ENCODE peak calls at places on chromosomes 5 and 9, in ten cellular contexts. One of them, this sample, is unnamed.
A peak's percentile ranks its signal among the peaks of the same experiment; 100 is the strongest.

GRCh38 chr5:160310140-160310909 is 2.0 kb downstream of the CCNJL start:
- DNase-seq in non-pigmented ciliary epithelial cell: no peak
- DNase-seq in WTC11: no peak
- DNase-seq in NCI-H2029 treated with DMSO at 0.1 percent for 48 hours: no peak
- DNase-seq in activated CD4-positive, alpha-beta memory T cell treated with anti-CD3 and anti-CD28 coated beads for 36 hours: no peak
- DNase-seq in nucleus accumbens: no peak
- DNase-seq in kidney epithelial cell: no peak
- DNase-seq in SK-N-SH: no peak
- DNase-seq in NCI-H1436: no peak
- DNase-seq in GM19239: no peak
- DNase-seq in this sample: no peak

GRCh38 chr5:135535820-135536801 is at the start of gene NEUROG1:
- DNase-seq in SK-N-SH: peak; percentile 61
- DNase-seq in GM19239: no peak
- DNase-seq in nucleus accumbens: no peak
- DNase-seq in NCI-H1436: peak; percentile 65
- DNase-seq in NCI-H2029 treated with DMSO at 0.1 percent for 48 hours: no peak
- DNase-seq in kidney epithelial cell: no peak
- DNase-seq in activated CD4-positive, alpha-beta memory T cell treated with anti-CD3 and anti-CD28 coated beads for 36 hours: no peak
- DNase-seq in WTC11: peak; percentile 92
- DNase-seq in non-pigmented ciliary epithelial cell: no peak
- DNase-seq in this sample: peak; percentile 74

GRCh38 chr5:51860532-51861018 is 477.3 kb downstream of the ISL1 start:
- DNase-seq in NCI-H1436: no peak
- DNase-seq in NCI-H2029 treated with DMSO at 0.1 percent for 48 hours: no peak
- DNase-seq in activated CD4-positive, alpha-beta memory T cell treated with anti-CD3 and anti-CD28 coated beads for 36 hours: no peak
- DNase-seq in kidney epithelial cell: no peak
- DNase-seq in SK-N-SH: no peak
- DNase-seq in non-pigmented ciliary epithelial cell: no peak
- DNase-seq in WTC11: no peak
- DNase-seq in GM19239: no peak
- DNase-seq in nucleus accumbens: no peak
- DNase-seq in this sample: no peak

GRCh38 chr9:69785757-69786156 is 25.9 kb upstream of the PTAR1 start:
- DNase-seq in SK-N-SH: no peak
- DNase-seq in WTC11: no peak
- DNase-seq in NCI-H2029 treated with DMSO at 0.1 percent for 48 hours: no peak
- DNase-seq in NCI-H1436: no peak
- DNase-seq in non-pigmented ciliary epithelial cell: no peak
- DNase-seq in nucleus accumbens: no peak
- DNase-seq in GM19239: no peak
- DNase-seq in activated CD4-positive, alpha-beta memory T cell treated with anti-CD3 and anti-CD28 coated beads for 36 hours: no peak
- DNase-seq in kidney epithelial cell: no peak
- DNase-seq in this sample: no peak

GRCh38 chr5:81779125-81779934 is 28.4 kb upstream of the SSBP2 start:
- DNase-seq in non-pigmented ciliary epithelial cell: no peak
- DNase-seq in kidney epithelial cell: no peak
- DNase-seq in WTC11: no peak
- DNase-seq in SK-N-SH: peak; percentile 27
- DNase-seq in activated CD4-positive, alpha-beta memory T cell treated with anti-CD3 and anti-CD28 coated beads for 36 hours: peak; percentile 50
- DNase-seq in NCI-H2029 treated with DMSO at 0.1 percent for 48 hours: peak; percentile 59
- DNase-seq in NCI-H1436: no peak
- DNase-seq in nucleus accumbens: peak; percentile 9
- DNase-seq in GM19239: peak; percentile 12
- DNase-seq in this sample: peak; percentile 48

GRCh38 chr5:78809444-78809843 is 160.9 kb upstream of the LHFPL2 start:
- DNase-seq in GM19239: no peak
- DNase-seq in NCI-H1436: no peak
- DNase-seq in WTC11: no peak
- DNase-seq in SK-N-SH: peak; percentile 70
- DNase-seq in nucleus accumbens: no peak
- DNase-seq in non-pigmented ciliary epithelial cell: no peak
- DNase-seq in activated CD4-positive, alpha-beta memory T cell treated with anti-CD3 and anti-CD28 coated beads for 36 hours: no peak
- DNase-seq in kidney epithelial cell: peak; percentile 18
- DNase-seq in NCI-H2029 treated with DMSO at 0.1 percent for 48 hours: peak; percentile 43
- DNase-seq in this sample: no peak

GRCh38 chr5:128782446-128782845 is 182.8 kb upstream of the SLC27A6 start:
- DNase-seq in kidney epithelial cell: peak; percentile 32
- DNase-seq in non-pigmented ciliary epithelial cell: peak; percentile 76
- DNase-seq in GM19239: no peak
- DNase-seq in nucleus accumbens: peak; percentile 61
- DNase-seq in NCI-H1436: no peak
- DNase-seq in activated CD4-positive, alpha-beta memory T cell treated with anti-CD3 and anti-CD28 coated beads for 36 hours: no peak
- DNase-seq in SK-N-SH: no peak
- DNase-seq in NCI-H2029 treated with DMSO at 0.1 percent for 48 hours: no peak
- DNase-seq in WTC11: no peak
- DNase-seq in this sample: peak; percentile 68

GRCh38 chr9:130225586-130225985 is 40.0 kb upstream of the HMCN2 start:
- DNase-seq in WTC11: no peak
- DNase-seq in nucleus accumbens: no peak
- DNase-seq in activated CD4-positive, alpha-beta memory T cell treated with anti-CD3 and anti-CD28 coated beads for 36 hours: no peak
- DNase-seq in NCI-H1436: no peak
- DNase-seq in GM19239: no peak
- DNase-seq in SK-N-SH: no peak
- DNase-seq in non-pigmented ciliary epithelial cell: no peak
- DNase-seq in NCI-H2029 treated with DMSO at 0.1 percent for 48 hours: no peak
- DNase-seq in kidney epithelial cell: no peak
- DNase-seq in this sample: no peak

GRCh38 chr9:120904061-120904998 is 22.3 kb downstream of the TRAF1 start:
- DNase-seq in NCI-H2029 treated with DMSO at 0.1 percent for 48 hours: no peak
- DNase-seq in activated CD4-positive, alpha-beta memory T cell treated with anti-CD3 and anti-CD28 coated beads for 36 hours: peak; percentile 68
- DNase-seq in kidney epithelial cell: no peak
- DNase-seq in GM19239: no peak
- DNase-seq in SK-N-SH: no peak
- DNase-seq in NCI-H1436: no peak
- DNase-seq in nucleus accumbens: no peak
- DNase-seq in non-pigmented ciliary epithelial cell: no peak
- DNase-seq in WTC11: no peak
- DNase-seq in this sample: no peak

GRCh38 chr5:149529463-149529862 is 21.8 kb downstream of the CSNK1A1 start:
- DNase-seq in non-pigmented ciliary epithelial cell: no peak
- DNase-seq in nucleus accumbens: no peak
- DNase-seq in NCI-H1436: no peak
- DNase-seq in WTC11: no peak
- DNase-seq in GM19239: no peak
- DNase-seq in SK-N-SH: no peak
- DNase-seq in activated CD4-positive, alpha-beta memory T cell treated with anti-CD3 and anti-CD28 coated beads for 36 hours: no peak
- DNase-seq in kidney epithelial cell: no peak
- DNase-seq in NCI-H2029 treated with DMSO at 0.1 percent for 48 hours: no peak
- DNase-seq in this sample: no peak

GRCh38 chr5:105745111-105745510 is 1925.6 kb downstream of the EFNA5 start:
- DNase-seq in SK-N-SH: no peak
- DNase-seq in kidney epithelial cell: no peak
- DNase-seq in non-pigmented ciliary epithelial cell: no peak
- DNase-seq in WTC11: no peak
- DNase-seq in NCI-H1436: no peak
- DNase-seq in NCI-H2029 treated with DMSO at 0.1 percent for 48 hours: no peak
- DNase-seq in nucleus accumbens: no peak
- DNase-seq in GM19239: no peak
- DNase-seq in activated CD4-positive, alpha-beta memory T cell treated with anti-CD3 and anti-CD28 coated beads for 36 hours: no peak
- DNase-seq in this sample: no peak

GRCh38 chr5:72991394-72991793 is 35.6 kb downstream of the FCHO2 start:
- DNase-seq in nucleus accumbens: no peak
- DNase-seq in kidney epithelial cell: no peak
- DNase-seq in activated CD4-positive, alpha-beta memory T cell treated with anti-CD3 and anti-CD28 coated beads for 36 hours: no peak
- DNase-seq in GM19239: no peak
- DNase-seq in NCI-H1436: no peak
- DNase-seq in WTC11: no peak
- DNase-seq in NCI-H2029 treated with DMSO at 0.1 percent for 48 hours: no peak
- DNase-seq in SK-N-SH: no peak
- DNase-seq in non-pigmented ciliary epithelial cell: no peak
- DNase-seq in this sample: no peak

GRCh38 chr5:95284512-95285405 is at the start of gene MCTP1:
- DNase-seq in activated CD4-positive, alpha-beta memory T cell treated with anti-CD3 and anti-CD28 coated beads for 36 hours: peak; percentile 17
- DNase-seq in NCI-H2029 treated with DMSO at 0.1 percent for 48 hours: peak; percentile 14
- DNase-seq in kidney epithelial cell: no peak
- DNase-seq in non-pigmented ciliary epithelial cell: no peak
- DNase-seq in SK-N-SH: peak; percentile 60
- DNase-seq in NCI-H1436: peak; percentile 15
- DNase-seq in nucleus accumbens: no peak
- DNase-seq in WTC11: peak; percentile 59
- DNase-seq in GM19239: no peak
- DNase-seq in this sample: no peak

GRCh38 chr5:140372971-140373487 is 13.0 kb downstream of the SLC4A9 start:
- DNase-seq in NCI-H1436: peak; percentile 45
- DNase-seq in GM19239: no peak
- DNase-seq in nucleus accumbens: peak; percentile 74
- DNase-seq in activated CD4-positive, alpha-beta memory T cell treated with anti-CD3 and anti-CD28 coated beads for 36 hours: peak; percentile 48
- DNase-seq in NCI-H2029 treated with DMSO at 0.1 percent for 48 hours: peak; percentile 31
- DNase-seq in kidney epithelial cell: peak; percentile 18
- DNase-seq in SK-N-SH: peak; percentile 79
- DNase-seq in non-pigmented ciliary epithelial cell: no peak
- DNase-seq in WTC11: peak; percentile 88
- DNase-seq in this sample: peak; percentile 64

GRCh38 chr9:12625844-12626243 is 67.3 kb upstream of the TYRP1 start:
- DNase-seq in NCI-H1436: no peak
- DNase-seq in WTC11: no peak
- DNase-seq in NCI-H2029 treated with DMSO at 0.1 percent for 48 hours: no peak
- DNase-seq in kidney epithelial cell: no peak
- DNase-seq in activated CD4-positive, alpha-beta memory T cell treated with anti-CD3 and anti-CD28 coated beads for 36 hours: no peak
- DNase-seq in nucleus accumbens: no peak
- DNase-seq in GM19239: no peak
- DNase-seq in non-pigmented ciliary epithelial cell: no peak
- DNase-seq in SK-N-SH: no peak
- DNase-seq in this sample: no peak

GRCh38 chr9:86953181-86953580 is 5.9 kb upstream of the GAS1 start:
- DNase-seq in non-pigmented ciliary epithelial cell: no peak
- DNase-seq in NCI-H2029 treated with DMSO at 0.1 percent for 48 hours: no peak
- DNase-seq in WTC11: no peak
- DNase-seq in nucleus accumbens: no peak
- DNase-seq in activated CD4-positive, alpha-beta memory T cell treated with anti-CD3 and anti-CD28 coated beads for 36 hours: no peak
- DNase-seq in NCI-H1436: no peak
- DNase-seq in GM19239: no peak
- DNase-seq in kidney epithelial cell: no peak
- DNase-seq in SK-N-SH: no peak
- DNase-seq in this sample: no peak

GRCh38 chr5:120096413-120096812 is 367.7 kb upstream of the PRR16 start:
- DNase-seq in nucleus accumbens: no peak
- DNase-seq in SK-N-SH: no peak
- DNase-seq in GM19239: no peak
- DNase-seq in non-pigmented ciliary epithelial cell: no peak
- DNase-seq in kidney epithelial cell: peak; percentile 12
- DNase-seq in NCI-H1436: no peak
- DNase-seq in activated CD4-positive, alpha-beta memory T cell treated with anti-CD3 and anti-CD28 coated beads for 36 hours: no peak
- DNase-seq in WTC11: no peak
- DNase-seq in NCI-H2029 treated with DMSO at 0.1 percent for 48 hours: no peak
- DNase-seq in this sample: no peak

GRCh38 chr9:117825609-117826347 is 121.6 kb downstream of the TLR4 start:
- DNase-seq in kidney epithelial cell: no peak
- DNase-seq in nucleus accumbens: no peak
- DNase-seq in non-pigmented ciliary epithelial cell: no peak
- DNase-seq in activated CD4-positive, alpha-beta memory T cell treated with anti-CD3 and anti-CD28 coated beads for 36 hours: peak; percentile 67
- DNase-seq in SK-N-SH: no peak
- DNase-seq in NCI-H2029 treated with DMSO at 0.1 percent for 48 hours: no peak
- DNase-seq in NCI-H1436: no peak
- DNase-seq in GM19239: no peak
- DNase-seq in WTC11: no peak
- DNase-seq in this sample: no peak

GRCh38 chr9:129282308-129283211 is 104.5 kb upstream of the IER5L start:
- DNase-seq in nucleus accumbens: no peak
- DNase-seq in NCI-H1436: no peak
- DNase-seq in activated CD4-positive, alpha-beta memory T cell treated with anti-CD3 and anti-CD28 coated beads for 36 hours: peak; percentile 1
- DNase-seq in kidney epithelial cell: no peak
- DNase-seq in SK-N-SH: no peak
- DNase-seq in NCI-H2029 treated with DMSO at 0.1 percent for 48 hours: no peak
- DNase-seq in WTC11: no peak
- DNase-seq in non-pigmented ciliary epithelial cell: no peak
- DNase-seq in GM19239: no peak
- DNase-seq in this sample: no peak

GRCh38 chr9:117153021-117153420 is 261.8 kb downstream of the ASTN2 start:
- DNase-seq in activated CD4-positive, alpha-beta memory T cell treated with anti-CD3 and anti-CD28 coated beads for 36 hours: no peak
- DNase-seq in SK-N-SH: no peak
- DNase-seq in NCI-H1436: no peak
- DNase-seq in WTC11: no peak
- DNase-seq in kidney epithelial cell: peak; percentile 19
- DNase-seq in non-pigmented ciliary epithelial cell: peak; percentile 37
- DNase-seq in nucleus accumbens: no peak
- DNase-seq in NCI-H2029 treated with DMSO at 0.1 percent for 48 hours: no peak
- DNase-seq in GM19239: no peak
- DNase-seq in this sample: no peak

GRCh38 chr9:81183763-81184162 is 505.6 kb downstream of the TLE1 start:
- DNase-seq in non-pigmented ciliary epithelial cell: peak; percentile 55
- DNase-seq in WTC11: no peak
- DNase-seq in activated CD4-positive, alpha-beta memory T cell treated with anti-CD3 and anti-CD28 coated beads for 36 hours: no peak
- DNase-seq in GM19239: no peak
- DNase-seq in SK-N-SH: no peak
- DNase-seq in nucleus accumbens: no peak
- DNase-seq in NCI-H1436: no peak
- DNase-seq in NCI-H2029 treated with DMSO at 0.1 percent for 48 hours: no peak
- DNase-seq in kidney epithelial cell: peak; percentile 73
- DNase-seq in this sample: no peak

GRCh38 chr5:113514263-113514590 is 733 bp downstream of the YTHDC2 start:
- DNase-seq in NCI-H1436: no peak
- DNase-seq in non-pigmented ciliary epithelial cell: no peak
- DNase-seq in kidney epithelial cell: no peak
- DNase-seq in nucleus accumbens: no peak
- DNase-seq in NCI-H2029 treated with DMSO at 0.1 percent for 48 hours: no peak
- DNase-seq in SK-N-SH: no peak
- DNase-seq in GM19239: no peak
- DNase-seq in WTC11: no peak
- DNase-seq in activated CD4-positive, alpha-beta memory T cell treated with anti-CD3 and anti-CD28 coated beads for 36 hours: no peak
- DNase-seq in this sample: no peak

GRCh38 chr5:56588636-56589485 is 226.5 kb upstream of the MAP3K1 start:
- DNase-seq in NCI-H1436: peak; percentile 19
- DNase-seq in WTC11: peak; percentile 47
- DNase-seq in SK-N-SH: no peak
- DNase-seq in NCI-H2029 treated with DMSO at 0.1 percent for 48 hours: no peak
- DNase-seq in kidney epithelial cell: no peak
- DNase-seq in activated CD4-positive, alpha-beta memory T cell treated with anti-CD3 and anti-CD28 coated beads for 36 hours: peak; percentile 65
- DNase-seq in nucleus accumbens: no peak
- DNase-seq in non-pigmented ciliary epithelial cell: no peak
- DNase-seq in GM19239: peak; percentile 62
- DNase-seq in this sample: no peak

GRCh38 chr5:85823462-85824426 is 794.0 kb upstream of the COX7C start:
- DNase-seq in nucleus accumbens: no peak
- DNase-seq in GM19239: no peak
- DNase-seq in kidney epithelial cell: no peak
- DNase-seq in SK-N-SH: no peak
- DNase-seq in NCI-H1436: no peak
- DNase-seq in NCI-H2029 treated with DMSO at 0.1 percent for 48 hours: no peak
- DNase-seq in non-pigmented ciliary epithelial cell: no peak
- DNase-seq in activated CD4-positive, alpha-beta memory T cell treated with anti-CD3 and anti-CD28 coated beads for 36 hours: no peak
- DNase-seq in WTC11: no peak
- DNase-seq in this sample: no peak

GRCh38 chr5:6162175-6162574 is 216.2 kb downstream of the MED10 start:
- DNase-seq in kidney epithelial cell: no peak
- DNase-seq in WTC11: no peak
- DNase-seq in non-pigmented ciliary epithelial cell: no peak
- DNase-seq in NCI-H1436: no peak
- DNase-seq in SK-N-SH: no peak
- DNase-seq in activated CD4-positive, alpha-beta memory T cell treated with anti-CD3 and anti-CD28 coated beads for 36 hours: no peak
- DNase-seq in nucleus accumbens: no peak
- DNase-seq in GM19239: no peak
- DNase-seq in NCI-H2029 treated with DMSO at 0.1 percent for 48 hours: no peak
- DNase-seq in this sample: no peak

GRCh38 chr5:147949711-147950573 is 43.6 kb upstream of the C5orf46 start:
- DNase-seq in SK-N-SH: peak; percentile 67
- DNase-seq in GM19239: peak; percentile 9
- DNase-seq in nucleus accumbens: no peak
- DNase-seq in kidney epithelial cell: peak; percentile 1
- DNase-seq in activated CD4-positive, alpha-beta memory T cell treated with anti-CD3 and anti-CD28 coated beads for 36 hours: no peak
- DNase-seq in WTC11: no peak
- DNase-seq in non-pigmented ciliary epithelial cell: no peak
- DNase-seq in NCI-H1436: peak; percentile 36
- DNase-seq in NCI-H2029 treated with DMSO at 0.1 percent for 48 hours: peak; percentile 56
- DNase-seq in this sample: no peak

GRCh38 chr9:99197987-99198386 is 23.8 kb downstream of the ALG2 start:
- DNase-seq in nucleus accumbens: no peak
- DNase-seq in NCI-H1436: no peak
- DNase-seq in non-pigmented ciliary epithelial cell: no peak
- DNase-seq in WTC11: peak; percentile 16
- DNase-seq in NCI-H2029 treated with DMSO at 0.1 percent for 48 hours: no peak
- DNase-seq in GM19239: no peak
- DNase-seq in kidney epithelial cell: no peak
- DNase-seq in SK-N-SH: no peak
- DNase-seq in activated CD4-positive, alpha-beta memory T cell treated with anti-CD3 and anti-CD28 coated beads for 36 hours: no peak
- DNase-seq in this sample: no peak

GRCh38 chr5:867300-867699 is 16.5 kb upstream of the ZDHHC11 start:
- DNase-seq in GM19239: no peak
- DNase-seq in NCI-H1436: no peak
- DNase-seq in non-pigmented ciliary epithelial cell: no peak
- DNase-seq in WTC11: peak; percentile 25
- DNase-seq in SK-N-SH: no peak
- DNase-seq in activated CD4-positive, alpha-beta memory T cell treated with anti-CD3 and anti-CD28 coated beads for 36 hours: no peak
- DNase-seq in kidney epithelial cell: no peak
- DNase-seq in nucleus accumbens: no peak
- DNase-seq in NCI-H2029 treated with DMSO at 0.1 percent for 48 hours: no peak
- DNase-seq in this sample: no peak